ENCODE peak calls at places on chromosomes 1 and 21, in six cellular contexts. Z is SJSA1, R is aorta, N is tibial artery, H is left ventricle myocardium inferior, Q is lower lobe of right lung. E is an unnamed sample.

GRCh38 chr1:116465845-116466685 is 93.0 kb downstream of the ATP1A1 start:
- DNase-seq in Q (no peak), R (no peak), N (no peak), Z (no peak), H (no peak), E (no peak)

GRCh38 chr1:175373786-175374623 is 181.4 kb upstream of the KIAA0040 start:
- DNase-seq in N (no peak), H (no peak), Q (no peak), Z (peak; percentile 22), R (no peak), E (no peak)

GRCh38 chr1:11571906-11572616 is 82.2 kb downstream of the FBXO2 start:
- DNase-seq in R (no peak), Z (no peak), H (no peak), Q (no peak), N (no peak), E (no peak)

GRCh38 chr1:3746389-3746783 is 5.9 kb upstream of the CCDC27 start:
- DNase-seq in Z (no peak), Q (peak; percentile 45), N (no peak), R (no peak), H (no peak), E (no peak)

GRCh38 chr1:88168126-88168525 is 515.9 kb upstream of the PKN2 start:
- DNase-seq in N (no peak), Q (no peak), R (no peak), H (no peak), Z (no peak), E (no peak)

GRCh38 chr21:29170935-29171334 is 40.5 kb downstream of the MAP3K7CL start:
- DNase-seq in R (no peak), Q (no peak), H (no peak), Z (no peak), N (no peak), E (no peak)

GRCh38 chr1:160638540-160638857 is 8.3 kb downstream of the SLAMF1 start:
- DNase-seq in H (no peak), N (no peak), Z (no peak), Q (no peak), R (no peak), E (no peak)

GRCh38 chr1:29649375-29650040 is 413.2 kb downstream of the PTPRU start:
- DNase-seq in Q (no peak), H (no peak), N (peak; percentile 20), Z (no peak), R (no peak), E (no peak)

GRCh38 chr1:168803696-168804510 is 74.9 kb upstream of the DPT start:
- DNase-seq in N (no peak), Z (no peak), H (no peak), R (no peak), Q (no peak), E (peak; percentile 47)

GRCh38 chr1:39899611-39900538 is 1.8 kb downstream of the MYCL start:
- DNase-seq in H (no peak), N (no peak), R (no peak), Z (no peak), Q (no peak), E (no peak)
- H3K4me3 ChIP-seq in H (peak overlapping the region; percentile 76), N (no peak overlapping the region), R (no peak overlapping the region), Z (no peak overlapping the region), Q (peak overlapping the region; percentile 69), E (peak overlapping the region; percentile 77)

DNA sequence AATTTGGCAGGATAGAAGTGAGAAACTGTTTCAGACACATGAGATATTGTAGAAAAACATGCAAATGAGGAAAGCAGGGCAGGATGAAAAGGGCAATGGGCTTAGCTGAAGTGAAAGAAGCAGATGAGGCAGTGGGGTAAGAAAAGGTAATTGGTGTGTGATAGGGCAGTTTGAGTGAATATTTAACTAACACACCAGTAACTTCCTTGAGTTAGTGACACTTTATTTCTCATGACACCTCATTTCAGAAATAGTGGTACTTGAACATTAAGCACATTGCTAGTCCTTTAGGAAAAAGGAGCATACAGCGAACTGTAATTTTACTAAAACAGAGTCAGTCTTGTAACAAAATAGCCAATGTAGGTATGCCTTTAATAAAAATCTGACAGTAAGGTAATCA is 415.0 kb downstream of the DPYD start:
- DNase-seq in N (no peak), R (no peak), H (no peak), Q (no peak), Z (no peak), E (no peak)
- H3K4me3 ChIP-seq in N (no peak overlapping the region), R (no peak overlapping the region), H (no peak overlapping the region), Q (no peak overlapping the region), Z (no peak overlapping the region), E (no peak overlapping the region)

DNA sequence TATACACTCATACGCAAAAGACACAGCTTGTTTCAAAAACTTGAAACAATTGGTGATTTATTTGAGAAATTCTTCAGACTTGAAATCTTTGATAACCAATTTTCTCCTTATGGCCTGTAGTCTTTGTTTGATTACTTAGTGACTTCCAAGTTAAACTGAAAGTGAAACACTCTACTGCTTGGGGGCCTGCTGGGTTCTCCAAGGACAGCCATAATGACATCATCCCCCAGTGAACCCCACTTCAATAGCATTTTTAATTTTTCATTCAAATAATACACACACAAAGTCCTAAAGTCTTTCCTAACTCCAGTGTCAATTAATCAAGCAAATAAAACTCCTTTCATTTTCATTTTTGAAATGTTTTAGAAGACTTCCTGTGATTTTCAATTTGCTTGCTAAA is 59.2 kb downstream of the KRTAP19-8 start:
- DNase-seq in Z (no peak), H (no peak), R (no peak), Q (no peak), N (no peak), E (no peak)
- H3K4me3 ChIP-seq in Z (no peak overlapping the region), H (no peak overlapping the region), R (no peak overlapping the region), Q (no peak overlapping the region), N (no peak overlapping the region), E (no peak overlapping the region)

GRCh38 chr1:192186197-192186596 is 27.9 kb downstream of the RGS18 start:
- DNase-seq in H (no peak), N (no peak), R (no peak), Z (no peak), Q (no peak), E (no peak)

GRCh38 chr1:192183788-192184187 is 25.5 kb downstream of the RGS18 start:
- DNase-seq in Z (no peak), R (no peak), N (no peak), Q (no peak), H (no peak), E (no peak)
- H3K4me3 ChIP-seq in Z (no peak overlapping the region), R (no peak overlapping the region), N (no peak overlapping the region), Q (no peak overlapping the region), H (no peak overlapping the region), E (no peak overlapping the region)

DNA sequence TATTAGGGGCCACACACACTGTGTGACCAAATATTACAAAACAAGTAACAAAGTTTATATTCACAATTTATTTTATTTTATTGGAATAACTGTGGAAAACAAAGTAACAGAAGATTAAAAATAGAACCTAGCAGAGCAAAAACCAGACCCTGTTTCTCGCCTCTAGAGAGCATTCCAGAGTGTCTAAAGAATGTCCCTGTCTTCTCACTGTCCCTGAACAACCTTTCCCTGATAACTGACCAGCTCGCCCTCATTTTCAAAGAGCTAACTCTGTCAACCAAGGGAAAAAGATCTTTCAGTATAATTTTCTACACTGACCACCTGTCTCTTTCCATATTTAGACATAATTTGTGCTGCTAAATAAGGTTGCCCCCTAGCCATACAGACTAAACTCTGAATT is 646.9 kb downstream of the USP25 start:
- DNase-seq in H (no peak), R (no peak), N (no peak), Q (no peak), Z (no peak), E (no peak)
- H3K4me3 ChIP-seq in H (no peak overlapping the region), R (no peak overlapping the region), N (no peak overlapping the region), Q (no peak overlapping the region), Z (no peak overlapping the region), E (no peak overlapping the region)

DNA sequence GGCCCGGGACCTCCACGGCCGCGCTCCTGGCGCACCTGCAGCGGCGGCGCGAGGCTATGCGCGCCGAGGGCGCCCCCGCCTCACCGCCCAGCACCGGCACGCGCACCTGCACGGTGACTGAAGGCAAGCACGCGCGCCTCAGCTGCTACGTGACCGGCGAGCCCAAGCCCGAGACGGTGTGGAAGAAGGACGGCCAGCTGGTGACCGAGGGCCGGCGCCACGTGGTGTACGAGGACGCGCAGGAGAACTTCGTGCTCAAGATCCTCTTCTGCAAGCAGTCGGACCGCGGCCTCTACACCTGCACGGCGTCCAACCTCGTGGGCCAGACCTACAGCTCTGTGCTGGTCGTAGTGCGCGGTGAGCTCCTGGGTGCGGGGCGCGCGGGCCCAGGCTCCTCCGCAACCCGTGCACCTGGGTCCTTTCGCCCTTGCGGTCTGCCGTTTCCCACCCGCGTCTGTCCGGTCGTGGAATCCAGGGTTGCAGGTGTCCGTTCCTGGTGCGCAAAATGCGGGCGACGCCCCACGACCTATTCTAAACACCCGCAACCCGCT is 4.6 kb downstream of the OBSCN start:
- DNase-seq in N (no peak), H (no peak), Z (no peak), Q (peak; percentile 51), R (peak; percentile 76), E (no peak)
- H3K4me3 ChIP-seq in N (peak overlapping the region; percentile 49), H (peak overlapping the region; percentile 65), Z (no peak overlapping the region), Q (peak overlapping the region; percentile 67), R (no peak overlapping the region), E (no peak overlapping the region)

E was measured in dorsolateral prefrontal cortex.